ENCODE peak calls at places on chromosome 17, in six cellular contexts. B is stimulated activated CD4-positive, alpha-beta T cell treated with anti-CD3 and anti-CD28 coated beads, Interleukin-4, amount 100 ng/mL, for 4 hours; G is stomach; Y is Ammon's horn; R is activated CD4-positive, alpha-beta T cell treated with anti-CD3 and anti-CD28 coated beads, Interleukin-2, amount 50 U/mL, for 1 hour; S is ureter. C is an unnamed sample.
A peak's percentile ranks its signal among the peaks of the same experiment; 100 is the strongest.

GRCh38 chr17:78974635-78975591 is 4.8 kb downstream of the LGALS3BP start:
- DNase-seq in B (no peak), G (peak; percentile 73), Y (peak; percentile 53), R (no peak), S (peak; percentile 81), C (peak; percentile 40)

GRCh38 chr17:40345161-40346034 is 19.1 kb downstream of the GJD3 start:
- DNase-seq in B (no peak), G (peak; percentile 70), Y (no peak), R (peak; percentile 40), S (peak; percentile 84), C (peak; percentile 85)

GRCh38 chr17:11144358-11145233 is 96.4 kb upstream of the SHISA6 start:
- DNase-seq in B (no peak), G (peak; percentile 68), Y (peak; percentile 79), R (no peak), S (peak; percentile 61), C (no peak)

GRCh38 chr17:37608369-37609169 is 649 bp downstream of the SYNRG start:
- DNase-seq in B (no peak), G (peak; percentile 26), Y (peak; percentile 35), R (no peak), S (no peak), C (no peak)

GRCh38 chr17:63774982-63775290 is 966 bp downstream of the DDX42 start:
- DNase-seq in B (no peak), G (no peak), Y (no peak), R (no peak), S (no peak), C (no peak)

GRCh38 chr17:1267471-1267947 is 2.7 kb upstream of the BHLHA9 start:
- DNase-seq in B (no peak), G (peak; percentile 35), Y (no peak), R (no peak), S (no peak), C (peak; percentile 77)

GRCh38 chr17:78416311-78416711 is 37.9 kb downstream of the PGS1 start:
- DNase-seq in B (no peak), G (peak; percentile 51), Y (no peak), R (no peak), S (no peak), C (no peak)

GRCh38 chr17:81726004-81726403 is 13.9 kb downstream of the SLC25A10 start:
- DNase-seq in B (no peak), G (peak; percentile 83), Y (no peak), R (no peak), S (peak; percentile 85), C (no peak)

GRCh38 chr17:32323784-32324590 is 18.0 kb downstream of the C17orf75 start:
- DNase-seq in B (peak; percentile 7), G (peak; percentile 54), Y (peak; percentile 62), R (peak; percentile 8), S (peak; percentile 61), C (no peak)

GRCh38 chr17:68599873-68600122 is 1.4 kb downstream of the FAM20A start:
- DNase-seq in B (no peak), G (no peak), Y (no peak), R (no peak), S (no peak), C (no peak)

GRCh38 chr17:75370288-75370687 is 35.2 kb downstream of the GRB2 start:
- DNase-seq in B (no peak), G (peak; percentile 44), Y (peak; percentile 79), R (no peak), S (peak; percentile 45), C (no peak)

GRCh38 chr17:3935140-3935542 is 18.9 kb upstream of the P2RX1 start:
- DNase-seq in B (no peak), G (peak; percentile 87), Y (no peak), R (peak; percentile 29), S (peak; percentile 81), C (no peak)

GRCh38 chr17:60743812-60744211 is 66.2 kb downstream of the BCAS3 start:
- DNase-seq in B (no peak), G (no peak), Y (peak; percentile 77), R (no peak), S (no peak), C (no peak)

GRCh38 chr17:7781467-7781866 is 52.5 kb upstream of the KDM6B start:
- DNase-seq in B (no peak), G (no peak), Y (no peak), R (no peak), S (no peak), C (no peak)

GRCh38 chr17:27296427-27296979 is 2.6 kb downstream of the WSB1 start:
- DNase-seq in B (no peak), G (no peak), Y (no peak), R (no peak), S (no peak), C (no peak)